ENCODE peak calls at places on chromosomes 11 and 22, in eight cellular contexts. A, L, T, M, C, Z, V and W are unnamed samples.

GRCh38 chr22:29720824-29721323 is 1.1 kb downstream of the CABP7 start:
- DNase-seq in A (no peak), L (no peak), T (no peak), M (no peak), C (no peak), Z (no peak), V (no peak), W (no peak)

GRCh38 chr11:36600155-36600554 is 2.1 kb upstream of the RAG2 start:
- DNase-seq in A (no peak), L (no peak), T (no peak), M (no peak), C (peak), Z (no peak), V (no peak), W (no peak)

GRCh38 chr11:70255717-70256116 is 14.8 kb upstream of the PPFIA1 start:
- DNase-seq in A (no peak), L (no peak), T (no peak), M (no peak), C (no peak), Z (no peak), V (peak), W (no peak)

GRCh38 chr11:45395421-45395820 is 109.3 kb upstream of the SYT13 start:
- DNase-seq in A (no peak), L (no peak), T (no peak), M (no peak), C (no peak), Z (no peak), V (no peak), W (no peak)

GRCh38 chr11:28447226-28447625 is 339.0 kb downstream of the METTL15 start:
- DNase-seq in A (peak), L (no peak), T (no peak), M (no peak), C (no peak), Z (no peak), V (no peak), W (no peak)

GRCh38 chr11:2321311-2321683 is 19.5 kb downstream of the TSPAN32 start:
- DNase-seq in A (no peak), L (no peak), T (no peak), M (no peak), C (no peak), Z (no peak), V (no peak), W (no peak)

GRCh38 chr11:45658292-45658991 is 7.0 kb downstream of the CHST1 start:
- DNase-seq in A (peak), L (peak), T (peak), M (no peak), C (peak), Z (no peak), V (peak), W (peak)

GRCh38 chr11:2797741-2798361 is 87.7 kb downstream of the CDKN1C start:
- DNase-seq in A (no peak), L (no peak), T (no peak), M (peak), C (no peak), Z (no peak), V (peak), W (no peak)

GRCh38 chr11:117186431-117186761 is 7.9 kb downstream of the SIDT2 start:
- DNase-seq in A (no peak), L (no peak), T (no peak), M (peak), C (no peak), Z (no peak), V (no peak), W (no peak)

GRCh38 chr11:120339394-120339890 is 3.2 kb downstream of the ARHGEF12 start:
- DNase-seq in A (peak), L (no peak), T (no peak), M (no peak), C (no peak), Z (no peak), V (no peak), W (no peak)

GRCh38 chr22:44569516-44569915 is 71.5 kb upstream of the RTL6 start:
- DNase-seq in A (no peak), L (no peak), T (no peak), M (peak), C (no peak), Z (no peak), V (peak), W (no peak)

GRCh38 chr22:46027219-46028068 is 50.5 kb upstream of the WNT7B start:
- DNase-seq in A (no peak), L (no peak), T (no peak), M (peak), C (peak), Z (no peak), V (peak), W (no peak)

GRCh38 chr11:2837096-2837601 is 48.4 kb downstream of the CDKN1C start:
- DNase-seq in A (peak), L (no peak), T (no peak), M (peak), C (peak), Z (no peak), V (peak), W (peak)

GRCh38 chr22:48633996-48634836 is 1193.5 kb downstream of the BRD1 start:
- DNase-seq in A (no peak), L (no peak), T (no peak), M (no peak), C (no peak), Z (no peak), V (no peak), W (no peak)

GRCh38 chr22:23066200-23067022 is 3.9 kb upstream of the GNAZ start:
- DNase-seq in A (no peak), L (no peak), T (no peak), M (peak), C (no peak), Z (no peak), V (peak), W (peak)

GRCh38 chr11:24748261-24748660 is 251.4 kb downstream of the LUZP2 start:
- DNase-seq in A (no peak), L (no peak), T (no peak), M (no peak), C (no peak), Z (no peak), V (no peak), W (no peak)

GRCh38 chr11:34379081-34379480 is 21.3 kb upstream of the ABTB2 start:
- DNase-seq in A (peak), L (no peak), T (no peak), M (no peak), C (no peak), Z (no peak), V (no peak), W (no peak)

GRCh38 chr11:12961615-12962014 is 47.5 kb upstream of the RASSF10 start:
- DNase-seq in A (peak), L (no peak), T (no peak), M (no peak), C (no peak), Z (no peak), V (no peak), W (no peak)
- TF ChIP-seq CTCF in A (peak), L (peak), T (no peak), M (no peak), C (no peak), Z (no peak), V (no peak), W (no peak)

DNA sequence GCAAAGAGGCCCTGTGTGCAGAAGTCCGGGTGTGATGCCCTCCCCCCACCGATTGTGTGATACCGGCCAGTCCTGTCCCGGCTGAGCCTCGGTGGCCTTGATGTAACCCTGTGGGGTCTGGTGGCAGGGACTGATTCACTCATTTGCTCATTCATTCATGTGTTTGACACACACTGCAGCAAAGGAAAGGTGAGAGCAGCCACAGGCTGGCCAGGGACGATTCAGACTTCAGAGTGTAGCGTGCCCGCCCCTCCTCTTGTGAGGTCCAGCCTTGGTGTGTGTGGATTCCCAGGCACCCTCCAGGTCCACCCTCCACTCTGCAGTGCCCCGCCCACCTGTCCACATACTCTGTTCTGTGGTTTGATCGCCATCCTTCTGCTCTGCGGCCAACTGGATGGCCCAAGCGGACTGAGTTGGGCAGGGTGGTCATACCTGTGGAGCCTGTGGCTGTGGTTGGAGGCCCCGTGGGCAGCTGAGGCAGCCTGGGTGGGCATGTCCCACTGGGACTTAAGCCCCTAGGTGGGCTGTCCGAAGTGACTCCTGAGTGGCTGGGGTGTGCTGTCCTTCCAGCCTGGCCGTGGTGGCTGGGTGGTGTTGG is 58.0 kb upstream of the CCDC188 start:
- DNase-seq in A (no peak), L (no peak), T (no peak), M (no peak), C (no peak), Z (no peak), V (no peak), W (peak)
- TF ChIP-seq CTCF in A (no peak), L (no peak), T (no peak), M (no peak), C (no peak), Z (no peak), V (no peak), W (no peak)

GRCh38 chr22:47434336-47435203 is 672.1 kb downstream of the TBC1D22A start:
- DNase-seq in A (no peak), L (no peak), T (no peak), M (no peak), C (no peak), Z (no peak), V (no peak), W (no peak)
- TF ChIP-seq CTCF in A (no peak), L (no peak), T (no peak), M (no peak), C (no peak), Z (no peak), V (no peak), W (no peak)

GRCh38 chr11:130371004-130371590 is 56.4 kb upstream of the ZBTB44 start:
- DNase-seq in A (no peak), L (no peak), T (no peak), M (no peak), C (no peak), Z (no peak), V (no peak), W (no peak)
- TF ChIP-seq CTCF in A (no peak), L (no peak), T (no peak), M (peak), C (no peak), Z (no peak), V (no peak), W (peak)

DNA sequence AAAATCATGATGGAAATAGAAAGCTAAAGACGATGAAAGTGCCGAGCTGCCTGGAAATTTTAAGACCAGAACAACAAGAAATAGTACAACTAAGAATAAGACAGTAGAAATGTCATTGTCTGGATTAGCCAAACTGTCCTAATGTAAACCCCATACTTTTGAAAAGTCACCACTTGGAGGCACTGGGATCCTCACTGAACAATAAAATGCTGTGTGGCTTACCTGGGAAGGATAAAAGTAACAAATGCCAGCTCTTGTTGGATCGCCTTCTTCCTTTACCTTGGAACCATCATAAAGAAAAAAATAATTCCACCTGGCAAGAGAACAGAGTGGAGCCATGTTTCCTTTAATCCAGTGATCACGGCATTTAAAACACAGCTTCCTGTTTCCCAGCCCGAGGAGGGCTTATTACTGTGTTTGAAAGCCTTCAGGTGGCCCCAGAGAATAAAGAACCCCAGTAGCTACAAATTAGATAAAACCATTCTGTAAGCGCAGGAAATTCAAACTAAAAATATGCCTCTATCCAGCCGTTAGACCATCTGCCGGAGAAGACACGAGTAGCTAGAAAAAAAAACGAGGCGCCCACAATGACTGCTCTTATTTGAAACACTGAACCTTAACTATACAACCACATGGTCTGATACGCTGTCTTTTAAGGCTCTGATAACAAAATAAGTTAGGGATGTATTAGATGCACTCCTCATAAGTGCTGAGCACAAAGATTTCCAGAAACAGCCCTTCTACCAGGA is 4.4 kb downstream of the HPS4 start:
- DNase-seq in A (no peak), L (no peak), T (no peak), M (no peak), C (no peak), Z (no peak), V (peak), W (peak)
- TF ChIP-seq CTCF in A (no peak), L (no peak), T (no peak), M (no peak), C (no peak), Z (no peak), V (no peak), W (peak)

DNA sequence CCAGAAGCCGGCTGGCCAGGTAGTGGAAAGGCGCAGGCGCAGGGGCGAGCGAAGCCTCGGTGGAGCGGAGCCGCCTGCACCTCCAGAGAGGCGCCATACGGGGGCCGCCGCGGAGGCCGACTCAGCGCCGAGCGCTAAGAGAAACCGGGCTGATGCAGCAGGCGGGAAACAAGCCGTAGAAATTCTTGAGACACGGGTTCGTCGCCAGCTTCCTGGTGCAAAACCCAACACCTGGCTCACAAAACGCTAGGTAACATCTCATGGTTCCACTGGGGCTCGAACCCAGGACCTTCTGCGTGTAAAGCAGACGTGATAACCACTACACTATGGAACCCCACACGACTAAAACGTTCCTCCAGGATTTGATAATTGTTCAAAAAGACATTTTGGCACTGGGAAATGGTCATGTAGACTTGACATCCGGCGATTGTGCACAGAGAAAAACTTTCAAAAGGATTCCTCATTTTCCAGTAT is 39.1 kb downstream of the OR4D9 start:
- DNase-seq in A (peak), L (peak), T (peak), M (peak), C (peak), Z (no peak), V (peak), W (peak)
- TF ChIP-seq CTCF in A (peak), L (peak), T (peak), M (peak), C (peak), Z (peak), V (peak), W (peak)

DNA sequence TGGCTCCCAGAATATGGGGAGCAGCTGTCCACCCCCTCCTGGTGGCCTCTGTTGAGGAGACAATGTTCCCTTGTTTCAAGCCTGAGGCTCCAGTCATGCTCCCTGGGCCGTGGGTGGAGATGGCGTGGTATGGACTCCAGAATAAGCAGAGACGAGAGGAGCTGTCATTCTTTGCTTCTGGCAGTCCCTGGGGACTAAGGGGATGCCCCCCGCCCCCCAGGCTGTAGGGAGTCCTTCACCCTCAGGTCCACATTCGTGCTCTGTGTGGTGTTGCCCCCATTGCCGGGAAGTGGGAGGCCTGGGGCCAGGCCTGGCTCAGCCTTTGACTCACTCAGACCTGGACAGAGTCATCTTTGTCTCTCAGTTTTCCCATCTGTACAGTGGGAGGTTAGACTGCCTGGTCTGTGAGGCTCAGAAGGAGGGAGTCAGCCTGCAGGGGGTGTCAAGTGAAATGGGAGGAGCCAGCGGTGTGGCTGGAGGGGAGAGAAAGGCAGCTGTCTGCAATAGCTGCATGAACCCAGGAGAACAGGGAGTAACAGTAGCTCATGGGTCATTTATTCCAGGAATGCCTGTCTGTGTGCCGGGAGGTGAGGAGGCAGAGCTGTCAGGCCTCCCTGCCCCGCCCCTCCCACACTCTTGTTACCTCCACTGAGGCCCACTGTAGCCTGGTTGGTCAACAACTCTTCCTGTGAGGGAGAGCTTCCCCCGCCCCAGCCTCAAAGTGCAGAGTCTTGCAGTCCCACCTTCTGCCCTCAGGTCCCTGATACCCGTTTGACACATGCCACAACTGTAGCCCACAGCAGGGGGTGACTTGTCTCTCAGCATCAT is 6.3 kb downstream of the ARHGEF17 start:
- DNase-seq in A (peak), L (no peak), T (no peak), M (peak), C (peak), Z (no peak), V (no peak), W (no peak)
- TF ChIP-seq CTCF in A (no peak), L (no peak), T (no peak), M (no peak), C (no peak), Z (no peak), V (no peak), W (peak)

DNA sequence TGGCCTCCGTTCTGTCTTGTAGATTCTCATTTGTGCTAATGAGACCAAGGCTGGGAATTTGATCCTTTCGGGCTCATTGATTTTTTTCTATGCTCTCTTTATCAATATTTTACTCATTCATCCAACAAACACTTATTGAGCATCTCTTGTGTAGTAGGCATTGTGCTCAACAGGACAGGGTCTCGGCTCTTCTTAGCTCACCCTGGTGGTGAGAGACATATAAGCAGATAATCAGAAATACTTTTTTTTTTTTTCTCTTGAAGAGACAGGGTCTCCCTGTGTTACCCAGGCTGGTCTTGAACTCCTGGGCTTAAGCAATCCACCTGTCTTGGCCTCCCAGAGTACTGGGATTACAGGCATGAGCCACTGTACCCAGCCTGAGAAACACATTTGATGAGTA is 48.0 kb upstream of the SLC5A1 start:
- DNase-seq in A (no peak), L (no peak), T (no peak), M (no peak), C (no peak), Z (no peak), V (no peak), W (no peak)
- TF ChIP-seq CTCF in A (peak), L (peak), T (peak), M (no peak), C (no peak), Z (no peak), V (no peak), W (no peak)